ENCODE peak calls at places on chromosome 2, in five cellular contexts. W is activated CD4-positive, alpha-beta T cell treated with anti-CD3 and anti-CD28 coated beads, Interleukin-2, amount 50 U/mL, for 24 hours; O is gastrocnemius medialis; N is HTR-8/SVneo; H is iris pigment epithelial cell. E is an unnamed sample.

GRCh38 chr2:240917009-240917683 is 11.0 kb downstream of the CROCC2 start:
- DNase-seq in W (no peak), O (peak), N (no peak), H (no peak), E (peak)

GRCh38 chr2:73575280-73575679 is 66.9 kb downstream of the NAT8 start:
- DNase-seq in W (no peak), O (no peak), N (no peak), H (no peak), E (no peak)

GRCh38 chr2:216281881-216282280 is 90.4 kb downstream of the MARCHF4 start:
- DNase-seq in W (no peak), O (no peak), N (no peak), H (no peak), E (no peak)

GRCh38 chr2:239724194-239724849 is 300.8 kb downstream of the NDUFA10 start:
- DNase-seq in W (no peak), O (no peak), N (no peak), H (no peak), E (no peak)

GRCh38 chr2:38377501-38378258 is 607 bp upstream of the ATL2 start:
- DNase-seq in W (no peak), O (no peak), N (peak), H (peak), E (no peak)

GRCh38 chr2:183614797-183615429 is 490.7 kb downstream of the NUP35 start:
- DNase-seq in W (no peak), O (peak), N (no peak), H (no peak), E (no peak)

GRCh38 chr2:27613985-27614384 is 14.8 kb downstream of the CCDC121 start:
- DNase-seq in W (no peak), O (no peak), N (no peak), H (no peak), E (no peak)

GRCh38 chr2:10868021-10868420 is 43.7 kb upstream of the KCNF1 start:
- DNase-seq in W (no peak), O (no peak), N (peak), H (no peak), E (no peak)

GRCh38 chr2:233248999-233249398 is 2.5 kb upstream of the ATG16L1 start:
- DNase-seq in W (no peak), O (no peak), N (no peak), H (no peak), E (no peak)

GRCh38 chr2:194819367-194819766 is 837.7 kb upstream of the SLC39A10 start:
- DNase-seq in W (no peak), O (no peak), N (no peak), H (no peak), E (no peak)

GRCh38 chr2:160097329-160097728 is 34.9 kb upstream of the PLA2R1 start:
- DNase-seq in W (no peak), O (no peak), N (no peak), H (no peak), E (no peak)

E was measured in tibial artery.